ENCODE peak calls at places on chromosome 20, in five cellular contexts. Q, R, J, H and E are unnamed samples.

GRCh38 chr20:43384321-43384940 is 73.3 kb upstream of the SRSF6 start:
- DNase-seq in J (no peak), Q (no peak), H (no peak), R (no peak), E (peak; percentile 5)

GRCh38 chr20:43191946-43192847 is 2.5 kb upstream of the PTPRT start:
- DNase-seq in Q (no peak), H (no peak), R (no peak), J (no peak), E (peak; percentile 15)

GRCh38 chr20:50321797-50322480 is 131.3 kb downstream of the CEBPB start:
- DNase-seq in H (no peak), J (peak; percentile 57), R (no peak), Q (no peak), E (peak; percentile 66)

GRCh38 chr20:51596656-51597388 is 54.3 kb upstream of the NFATC2 start:
- DNase-seq in H (no peak), J (no peak), Q (no peak), R (no peak), E (no peak)

GRCh38 chr20:58892126-58892931 is 39.8 kb downstream of the GNAS start:
- DNase-seq in Q (peak; percentile 88), H (peak; percentile 70), J (peak; percentile 39), R (peak; percentile 80), E (peak; percentile 54)

GRCh38 chr20:57211949-57212889 is 54.2 kb downstream of the BMP7 start:
- DNase-seq in Q (peak; percentile 84), H (peak; percentile 64), J (peak; percentile 91), R (peak; percentile 24), E (peak; percentile 81)

GRCh38 chr20:61328906-61329558 is 77.0 kb downstream of the CDH4 start:
- DNase-seq in R (no peak), H (no peak), Q (no peak), J (no peak), E (peak; percentile 28)

GRCh38 chr20:41085606-41086005 is 51.7 kb upstream of the PLCG1 start:
- DNase-seq in H (no peak), Q (no peak), J (no peak), R (no peak), E (no peak)

GRCh38 chr20:17500271-17500670 is 30.9 kb downstream of the BFSP1 start:
- DNase-seq in J (no peak), R (no peak), Q (no peak), H (no peak), E (no peak)

GRCh38 chr20:13041574-13042457 is 33.0 kb downstream of the SPTLC3 start:
- DNase-seq in H (no peak), J (no peak), Q (no peak), R (no peak), E (no peak)

GRCh38 chr20:10547276-10548114 is 112.4 kb downstream of the SLX4IP start:
- DNase-seq in H (no peak), Q (no peak), J (no peak), R (no peak), E (no peak)

GRCh38 chr20:51469578-51470520 is 72.7 kb downstream of the NFATC2 start:
- DNase-seq in J (no peak), R (peak; percentile 15), H (no peak), Q (no peak), E (no peak)

GRCh38 chr20:50379049-50379990 is 130.9 kb upstream of the PTPN1 start:
- DNase-seq in J (peak; percentile 43), R (peak; percentile 98), Q (peak; percentile 95), H (peak; percentile 80), E (peak; percentile 46)

GRCh38 chr20:56372850-56373249 is 14.1 kb downstream of the FAM210B start:
- DNase-seq in J (no peak), Q (no peak), H (no peak), R (no peak), E (no peak)

GRCh38 chr20:58006346-58007316 is 221.8 kb downstream of the ANKRD60 start:
- DNase-seq in R (no peak), J (no peak), H (peak; percentile 10), Q (no peak), E (no peak)

GRCh38 chr20:1810926-1811620 is 84.1 kb upstream of the SIRPA start:
- DNase-seq in R (no peak), Q (no peak), H (no peak), J (peak; percentile 57), E (no peak)

GRCh38 chr20:50127587-50128519 is 14.9 kb upstream of the UBE2V1 start:
- DNase-seq in H (no peak), R (no peak), Q (no peak), J (no peak), E (no peak)

GRCh38 chr20:5971203-5971602 is 20.8 kb downstream of the MCM8 start:
- DNase-seq in Q (no peak), R (no peak), H (no peak), J (no peak), E (no peak)

GRCh38 chr20:2654831-2655230 is 2.4 kb downstream of the NOP56 start:
- DNase-seq in R (no peak), H (no peak), Q (no peak), J (no peak), E (no peak)

GRCh38 chr20:61912665-61913422 is 152.8 kb downstream of the TAF4 start:
- DNase-seq in R (no peak), Q (no peak), J (no peak), H (no peak), E (no peak)

GRCh38 chr20:33826270-33826897 is 15.2 kb downstream of the CHMP4B start:
- DNase-seq in J (peak; percentile 22), H (no peak), Q (no peak), R (no peak), E (peak; percentile 28)

GRCh38 chr20:59579404-59580207 is 24.7 kb upstream of the PHACTR3 start:
- DNase-seq in Q (peak; percentile 39), H (peak; percentile 36), J (no peak), R (no peak), E (no peak)

GRCh38 chr20:258963-259362 is 1.4 kb downstream of the DEFB132 start:
- DNase-seq in R (no peak), Q (no peak), H (no peak), J (no peak), E (peak; percentile 27)

GRCh38 chr20:21564127-21564773 is 50.4 kb upstream of the NKX2-2 start:
- DNase-seq in H (no peak), J (no peak), Q (no peak), R (no peak), E (no peak)

GRCh38 chr20:17859616-17860232 is 108.9 kb downstream of the SNX5 start:
- DNase-seq in H (no peak), Q (no peak), J (no peak), R (no peak), E (no peak)

GRCh38 chr20:22492497-22492896 is 91.9 kb downstream of the FOXA2 start:
- DNase-seq in H (no peak), J (no peak), Q (no peak), R (no peak), E (no peak)

GRCh38 chr20:47262008-47262364 is 94.5 kb downstream of the ZMYND8 start:
- DNase-seq in R (no peak), J (no peak), H (no peak), Q (no peak), E (no peak)

GRCh38 chr20:7772376-7772775 is 167.9 kb downstream of the HAO1 start:
- DNase-seq in Q (no peak), J (peak; percentile 95), H (no peak), R (no peak), E (peak; percentile 97)

GRCh38 chr20:17605131-17605660 is 35.3 kb downstream of the DSTN start:
- DNase-seq in H (no peak), Q (no peak), R (no peak), J (no peak), E (no peak)

GRCh38 chr20:37574199-37574890 is 46.7 kb upstream of the BLCAP start:
- DNase-seq in R (no peak), J (no peak), Q (no peak), H (no peak), E (no peak)

GRCh38 chr20:15240801-15241200 is 903.4 kb upstream of the FLRT3 start:
- DNase-seq in R (no peak), Q (no peak), J (no peak), H (no peak), E (no peak)

GRCh38 chr20:47360207-47360488 is 3.6 kb upstream of the ZMYND8 start:
- DNase-seq in Q (peak; percentile 79), R (peak; percentile 71), J (peak; percentile 95), H (peak; percentile 65), E (peak; percentile 98)

GRCh38 chr20:36956674-36957073 is 5.2 kb upstream of the SAMHD1 start:
- DNase-seq in J (no peak), H (no peak), Q (no peak), R (no peak), E (no peak)

GRCh38 chr20:49323622-49324238 is 45.9 kb upstream of the ZNFX1 start:
- DNase-seq in Q (no peak), J (peak; percentile 73), R (no peak), H (no peak), E (peak; percentile 82)

GRCh38 chr20:51013577-51014330 is 9.2 kb downstream of the KCNG1 start:
- DNase-seq in Q (no peak), R (no peak), J (no peak), H (no peak), E (no peak)

GRCh38 chr20:38198238-38198861 is 33.3 kb upstream of the TGM2 start:
- DNase-seq in Q (no peak), J (peak; percentile 60), H (no peak), R (no peak), E (peak; percentile 80)

GRCh38 chr20:44709380-44709779 is 5.8 kb upstream of the CCN5 start:
- DNase-seq in H (no peak), Q (no peak), J (no peak), R (no peak), E (no peak)
- TF ChIP-seq CTCF in H (no peak), Q (no peak), J (no peak), R (no peak), E (no peak)

GRCh38 chr20:31515775-31516107 is 1.5 kb downstream of the HM13 start:
- DNase-seq in J (no peak), Q (no peak), H (no peak), R (no peak), E (no peak)
- H3K4me3 ChIP-seq in J (peak overlapping the region; percentile 99), Q (peak overlapping the region; percentile 97), H (peak overlapping the region; percentile 79), R (peak overlapping the region; percentile 91), E (peak overlapping the region; percentile 94)

GRCh38 chr20:63177134-63177784 is 38.7 kb downstream of the YTHDF1 start:
- DNase-seq in Q (no peak), R (no peak), H (no peak), J (no peak), E (peak; percentile 34)
- TF ChIP-seq CTCF in Q (no peak), R (no peak), H (no peak), J (no peak), E (no peak)

DNA sequence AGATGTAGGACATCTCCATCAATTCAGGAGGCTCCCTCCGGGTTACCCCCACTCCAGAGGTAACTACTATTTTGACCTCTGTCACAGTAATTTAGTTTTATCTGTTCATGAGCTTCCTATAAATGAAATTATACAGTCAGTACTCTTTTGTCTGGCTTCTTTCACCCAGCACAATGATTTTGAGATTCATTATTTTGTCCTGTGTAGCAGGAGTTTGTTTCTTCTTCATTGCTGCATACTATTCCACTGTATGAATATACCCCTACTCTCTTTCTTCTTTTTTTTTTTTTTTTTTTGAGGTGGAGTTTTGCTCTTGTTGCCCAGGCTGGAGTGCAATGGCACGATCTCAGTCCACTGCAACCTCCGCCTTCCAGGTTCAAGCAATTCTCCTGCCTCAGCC is 11.8 kb upstream of the AP5S1 start:
- DNase-seq in Q (no peak), H (no peak), R (no peak), J (no peak), E (no peak)
- H3K4me3 ChIP-seq in Q (peak overlapping the region; percentile 27), H (peak overlapping the region; percentile 10), R (no peak overlapping the region), J (no peak overlapping the region), E (no peak overlapping the region)